ENCODE peak calls at places on chromosomes 13 and 19, in six cellular contexts. One of them, this sample, is unnamed.

GRCh38 chr13:26941345-26942174 is 181.0 kb upstream of the GPR12 start:
- DNase-seq in tibial nerve: no peak
- DNase-seq in ovary: no peak
- DNase-seq in GM12878: no peak
- DNase-seq in transverse colon: no peak
- DNase-seq in K562: no peak
- DNase-seq in this sample: no peak

GRCh38 chr13:25977671-25978070 is 74.1 kb downstream of the SHISA2 start:
- DNase-seq in ovary: no peak
- DNase-seq in transverse colon: no peak
- DNase-seq in tibial nerve: no peak
- DNase-seq in K562: no peak
- DNase-seq in GM12878: no peak
- DNase-seq in this sample: no peak

GRCh38 chr19:8611391-8611883 is 922 bp upstream of the ADAMTS10 start:
- DNase-seq in GM12878: no peak
- DNase-seq in ovary: peak; percentile 61
- DNase-seq in tibial nerve: no peak
- DNase-seq in K562: no peak
- DNase-seq in transverse colon: no peak
- DNase-seq in this sample: no peak

GRCh38 chr13:70613295-70613694 is 505.0 kb upstream of the KLHL1 start:
- DNase-seq in transverse colon: no peak
- DNase-seq in GM12878: no peak
- DNase-seq in K562: no peak
- DNase-seq in ovary: no peak
- DNase-seq in tibial nerve: no peak
- DNase-seq in this sample: no peak

GRCh38 chr13:35838356-35838755 is 292.8 kb downstream of the DCLK1 start:
- DNase-seq in transverse colon: no peak
- DNase-seq in ovary: no peak
- DNase-seq in GM12878: no peak
- DNase-seq in tibial nerve: no peak
- DNase-seq in K562: no peak
- DNase-seq in this sample: no peak

GRCh38 chr19:6238643-6239281 is 41.0 kb downstream of the MLLT1 start:
- DNase-seq in K562: no peak
- DNase-seq in ovary: peak; percentile 75
- DNase-seq in GM12878: no peak
- DNase-seq in transverse colon: no peak
- DNase-seq in tibial nerve: no peak
- DNase-seq in this sample: peak; percentile 73

GRCh38 chr13:22311734-22312404 is 641.0 kb downstream of the FGF9 start:
- DNase-seq in transverse colon: no peak
- DNase-seq in ovary: no peak
- DNase-seq in GM12878: no peak
- DNase-seq in K562: no peak
- DNase-seq in tibial nerve: no peak
- DNase-seq in this sample: no peak

GRCh38 chr13:44347905-44348304 is 25.7 kb upstream of the SERP2 start:
- DNase-seq in tibial nerve: no peak
- DNase-seq in ovary: no peak
- DNase-seq in GM12878: no peak
- DNase-seq in transverse colon: no peak
- DNase-seq in K562: no peak
- DNase-seq in this sample: no peak

GRCh38 chr13:113967729-113968462 is 6.0 kb downstream of the C13orf46 start:
- DNase-seq in tibial nerve: no peak
- DNase-seq in GM12878: no peak
- DNase-seq in transverse colon: no peak
- DNase-seq in K562: no peak
- DNase-seq in ovary: no peak
- DNase-seq in this sample: no peak

GRCh38 chr13:51644649-51645048 is 60.4 kb downstream of the WDFY2 start:
- DNase-seq in ovary: no peak
- DNase-seq in K562: no peak
- DNase-seq in transverse colon: no peak
- DNase-seq in GM12878: no peak
- DNase-seq in tibial nerve: no peak
- DNase-seq in this sample: no peak

GRCh38 chr19:9406798-9407352 is 28.5 kb downstream of the ZNF266 start:
- DNase-seq in transverse colon: peak; percentile 26
- DNase-seq in tibial nerve: peak; percentile 15
- DNase-seq in ovary: peak; percentile 86
- DNase-seq in GM12878: no peak
- DNase-seq in K562: peak; percentile 78
- DNase-seq in this sample: peak; percentile 32

GRCh38 chr19:55462722-55463121 is 1.3 kb upstream of the ISOC2 start:
- DNase-seq in K562: no peak
- DNase-seq in transverse colon: no peak
- DNase-seq in GM12878: no peak
- DNase-seq in tibial nerve: no peak
- DNase-seq in ovary: no peak
- DNase-seq in this sample: no peak

GRCh38 chr19:3420909-3421619 is 54.7 kb downstream of the NFIC start:
- DNase-seq in transverse colon: no peak
- DNase-seq in K562: no peak
- DNase-seq in GM12878: no peak
- DNase-seq in ovary: no peak
- DNase-seq in tibial nerve: no peak
- DNase-seq in this sample: no peak

GRCh38 chr19:44883962-44884361 is 7.1 kb upstream of the TOMM40 start:
- DNase-seq in tibial nerve: no peak
- DNase-seq in GM12878: no peak
- DNase-seq in K562: no peak
- DNase-seq in ovary: no peak
- DNase-seq in transverse colon: no peak
- DNase-seq in this sample: no peak

GRCh38 chr13:29105779-29106178 is 285.6 kb downstream of the MTUS2 start:
- DNase-seq in ovary: no peak
- DNase-seq in tibial nerve: no peak
- DNase-seq in GM12878: no peak
- DNase-seq in transverse colon: no peak
- DNase-seq in K562: peak; percentile 32
- DNase-seq in this sample: no peak

GRCh38 chr13:79900356-79900755 is 419.4 kb downstream of the NDFIP2 start:
- DNase-seq in GM12878: no peak
- DNase-seq in transverse colon: no peak
- DNase-seq in ovary: no peak
- DNase-seq in K562: no peak
- DNase-seq in tibial nerve: no peak
- DNase-seq in this sample: no peak

GRCh38 chr13:106503730-106504129 is 31.7 kb downstream of the EFNB2 start:
- DNase-seq in transverse colon: no peak
- DNase-seq in tibial nerve: no peak
- DNase-seq in GM12878: no peak
- DNase-seq in K562: no peak
- DNase-seq in ovary: no peak
- DNase-seq in this sample: no peak
- TF ChIP-seq CTCF in transverse colon: no peak
- TF ChIP-seq CTCF in tibial nerve: no peak
- TF ChIP-seq CTCF in GM12878: no peak
- TF ChIP-seq CTCF in K562: no peak
- TF ChIP-seq CTCF in ovary: no peak
- TF ChIP-seq CTCF in this sample: no peak

GRCh38 chr13:83215627-83216026 is 666.6 kb downstream of the SLITRK1 start:
- DNase-seq in GM12878: no peak
- DNase-seq in K562: no peak
- DNase-seq in tibial nerve: no peak
- DNase-seq in transverse colon: no peak
- DNase-seq in ovary: no peak
- DNase-seq in this sample: no peak
- TF ChIP-seq EP300 in GM12878: no peak
- TF ChIP-seq EP300 in K562: no peak
- TF ChIP-seq EP300 in tibial nerve: no peak
- TF ChIP-seq EP300 in transverse colon: no peak
- TF ChIP-seq EP300 in ovary: no peak
- TF ChIP-seq EP300 in this sample: no peak

DNA sequence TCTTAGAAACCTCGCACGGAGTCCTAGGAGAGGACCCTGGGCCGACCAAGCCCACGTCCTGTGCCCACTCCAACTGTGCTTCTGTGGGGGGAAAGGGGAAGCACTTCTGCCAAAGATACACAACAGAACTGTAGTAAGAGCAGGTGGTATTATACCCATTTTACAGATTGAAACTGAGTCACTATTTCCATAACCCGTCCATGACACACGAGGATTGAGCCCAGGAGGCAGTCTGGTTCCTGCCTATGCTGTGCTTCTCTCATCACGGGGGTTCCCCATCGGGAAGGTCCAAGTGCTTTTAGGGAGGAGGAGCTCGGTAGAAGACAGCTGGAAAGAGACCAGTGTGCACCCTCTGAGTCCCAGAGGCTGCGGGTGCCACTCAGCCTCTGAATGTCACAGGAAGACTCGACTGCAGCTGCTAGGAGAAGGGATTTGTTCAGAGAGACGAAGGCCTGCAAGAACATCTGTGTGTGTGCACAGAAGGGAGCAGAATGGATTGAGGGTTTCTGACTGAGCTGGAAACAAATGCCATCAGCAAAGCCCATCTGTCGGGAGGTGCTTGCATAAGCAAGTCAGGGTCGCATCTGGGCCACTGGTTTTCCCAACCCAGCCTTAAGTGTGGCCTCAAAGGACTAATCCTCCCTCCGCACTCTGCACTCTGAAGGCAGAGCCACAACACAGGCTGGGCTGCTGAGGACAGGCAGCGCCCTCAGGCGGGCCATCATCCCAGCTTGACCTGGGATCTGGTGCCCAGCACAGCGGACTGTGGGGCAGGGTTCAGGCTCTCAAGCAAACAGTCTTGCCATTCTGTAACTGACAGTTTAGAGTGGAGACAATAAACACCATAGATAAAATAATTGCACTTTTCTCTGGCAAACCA is 150.0 kb downstream of the DPF1 start:
- DNase-seq in tibial nerve: no peak
- DNase-seq in K562: no peak
- DNase-seq in GM12878: no peak
- DNase-seq in transverse colon: peak; percentile 16
- DNase-seq in ovary: no peak
- DNase-seq in this sample: no peak
- TF ChIP-seq CTCF in tibial nerve: no peak
- TF ChIP-seq CTCF in K562: peak; percentile 47
- TF ChIP-seq CTCF in GM12878: no peak
- TF ChIP-seq CTCF in transverse colon: no peak
- TF ChIP-seq CTCF in ovary: no peak
- TF ChIP-seq CTCF in this sample: no peak

DNA sequence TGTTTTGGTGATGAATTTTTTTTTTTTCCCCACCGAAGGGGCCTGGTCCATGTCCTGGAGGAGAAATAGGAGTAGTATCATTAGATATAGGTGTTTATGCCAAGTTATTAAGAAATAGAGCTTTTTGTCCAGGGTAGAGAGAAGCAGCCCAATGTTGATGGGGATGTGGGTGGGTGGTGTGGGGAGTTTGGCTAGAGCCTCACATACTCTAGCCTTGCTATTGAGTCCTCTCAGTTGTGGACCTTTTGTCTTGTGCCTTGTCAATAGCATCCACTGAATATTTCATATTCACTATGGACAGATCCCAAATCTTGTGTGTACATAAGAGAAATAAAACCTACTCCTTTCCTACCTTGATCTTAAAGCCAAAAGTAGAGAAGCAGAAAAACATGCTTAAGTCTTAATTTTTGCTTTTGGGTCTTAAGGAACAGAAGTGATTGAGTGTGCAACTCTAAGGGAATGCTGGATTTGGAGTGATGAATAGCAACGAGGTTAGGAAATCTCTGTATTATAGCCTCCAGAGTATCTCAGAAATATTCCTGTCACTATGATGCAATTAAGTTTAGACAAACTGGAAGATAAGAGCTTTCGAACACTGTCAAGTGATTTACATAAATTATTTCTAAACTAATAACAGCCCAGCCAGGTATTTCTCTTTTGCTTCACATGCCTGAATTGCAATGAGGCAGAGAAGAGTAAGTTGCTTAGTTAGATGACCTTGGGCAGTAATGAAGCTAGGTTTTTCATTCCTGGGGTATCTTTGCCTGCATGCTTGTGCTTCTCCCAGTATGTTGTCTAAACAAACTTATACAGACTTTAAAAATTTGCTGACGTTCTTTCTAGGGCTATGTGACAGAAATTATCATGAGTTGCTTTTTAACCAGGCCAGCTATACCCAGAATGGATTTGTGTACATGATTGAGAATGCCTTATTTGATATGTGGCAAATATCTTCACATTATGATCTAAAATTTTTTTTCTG is 134.3 kb downstream of the LMO7 start:
- DNase-seq in ovary: no peak
- DNase-seq in transverse colon: no peak
- DNase-seq in GM12878: no peak
- DNase-seq in K562: no peak
- DNase-seq in tibial nerve: no peak
- DNase-seq in this sample: no peak
- TF ChIP-seq EP300 in ovary: no peak
- TF ChIP-seq EP300 in transverse colon: no peak
- TF ChIP-seq EP300 in GM12878: no peak
- TF ChIP-seq EP300 in K562: no peak
- TF ChIP-seq EP300 in tibial nerve: no peak
- TF ChIP-seq EP300 in this sample: no peak

GRCh38 chr13:49553888-49554287 is 31.5 kb downstream of the RCBTB1 start:
- DNase-seq in transverse colon: no peak
- DNase-seq in GM12878: no peak
- DNase-seq in tibial nerve: no peak
- DNase-seq in ovary: no peak
- DNase-seq in K562: no peak
- DNase-seq in this sample: no peak

GRCh38 chr13:49551245-49551644 is 34.1 kb downstream of the RCBTB1 start:
- DNase-seq in GM12878: no peak
- DNase-seq in K562: no peak
- DNase-seq in transverse colon: no peak
- DNase-seq in tibial nerve: no peak
- DNase-seq in ovary: no peak
- DNase-seq in this sample: no peak

GRCh38 chr13:49549289-49549688 is 36.1 kb downstream of the RCBTB1 start:
- DNase-seq in transverse colon: no peak
- DNase-seq in ovary: no peak
- DNase-seq in tibial nerve: no peak
- DNase-seq in GM12878: no peak
- DNase-seq in K562: no peak
- DNase-seq in this sample: no peak

GRCh38 chr13:49559006-49559405 is 26.4 kb downstream of the RCBTB1 start:
- DNase-seq in tibial nerve: no peak
- DNase-seq in K562: no peak
- DNase-seq in GM12878: no peak
- DNase-seq in transverse colon: no peak
- DNase-seq in ovary: no peak
- DNase-seq in this sample: no peak

DNA sequence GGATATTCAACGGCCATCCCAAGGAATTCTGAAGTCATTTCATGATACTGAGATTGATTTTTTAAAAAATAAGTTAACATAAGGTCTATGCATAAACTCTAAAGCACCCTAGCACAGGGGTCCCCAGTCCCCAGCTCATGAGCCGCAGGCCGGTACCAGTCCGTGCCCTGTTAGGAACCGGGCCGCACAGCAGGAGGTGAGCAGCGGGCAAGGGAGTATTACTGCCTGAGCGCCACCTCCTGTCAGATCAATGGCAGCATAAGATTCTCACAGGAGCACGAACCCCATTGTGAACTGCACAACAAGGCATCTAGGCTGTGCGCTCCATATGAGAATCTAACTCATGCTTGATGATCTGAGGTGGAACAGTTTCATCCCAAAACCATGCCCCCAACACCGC is 31.0 kb downstream of the RCBTB1 start:
- DNase-seq in K562: no peak
- DNase-seq in tibial nerve: no peak
- DNase-seq in ovary: no peak
- DNase-seq in GM12878: no peak
- DNase-seq in transverse colon: no peak
- DNase-seq in this sample: no peak
- TF ChIP-seq CTCF in K562: no peak
- TF ChIP-seq CTCF in tibial nerve: no peak
- TF ChIP-seq CTCF in ovary: no peak
- TF ChIP-seq CTCF in GM12878: no peak
- TF ChIP-seq CTCF in transverse colon: no peak
- TF ChIP-seq CTCF in this sample: no peak

This sample was measured in stomach.